ENCODE peak calls at places on chromosomes 1 and 21, in eight cellular contexts. S is hepatocyte, H is PC-3, B is AG10803, R is lower lobe of right lung, G is uterus, T is ovary, W is cardiac muscle cell. J is an unnamed sample.

GRCh38 chr1:245621589-245621988 is 466.8 kb downstream of the KIF26B start:
- DNase-seq in S (no peak), H (peak), B (no peak), R (no peak), G (no peak), T (no peak), W (no peak), J (no peak)

GRCh38 chr1:209363112-209363511 is 220.4 kb upstream of the CAMK1G start:
- DNase-seq in S (peak), H (peak), B (no peak), R (no peak), G (no peak), T (no peak), W (no peak), J (no peak)

GRCh38 chr1:64974288-64974825 is 8.0 kb upstream of the JAK1 start:
- DNase-seq in S (no peak), H (no peak), B (no peak), R (no peak), G (no peak), T (no peak), W (no peak), J (no peak)

GRCh38 chr1:82755671-82756070 is 954.9 kb downstream of the ADGRL2 start:
- DNase-seq in S (no peak), H (no peak), B (no peak), R (no peak), G (no peak), T (no peak), W (no peak), J (no peak)

GRCh38 chr1:117537291-117537920 is 68.4 kb upstream of the TENT5C start:
- DNase-seq in S (peak), H (peak), B (no peak), R (peak), G (no peak), T (no peak), W (peak), J (no peak)

GRCh38 chr1:7334475-7335035 is 436.5 kb upstream of the VAMP3 start:
- DNase-seq in S (peak), H (no peak), B (peak), R (no peak), G (no peak), T (no peak), W (peak), J (peak)

GRCh38 chr1:33429332-33429731 is 1.6 kb downstream of the PHC2 start:
- DNase-seq in S (no peak), H (no peak), B (no peak), R (no peak), G (no peak), T (no peak), W (no peak), J (no peak)

GRCh38 chr1:41631154-41631553 is 146.7 kb upstream of the EDN2 start:
- DNase-seq in S (no peak), H (no peak), B (no peak), R (no peak), G (no peak), T (no peak), W (no peak), J (no peak)

GRCh38 chr1:12230549-12231275 is 882 bp downstream of the VPS13D start:
- DNase-seq in S (peak), H (peak), B (peak), R (peak), G (no peak), T (peak), W (peak), J (no peak)

GRCh38 chr1:115644109-115644508 is 2.3 kb downstream of the VANGL1 start:
- DNase-seq in S (no peak), H (no peak), B (no peak), R (no peak), G (no peak), T (no peak), W (no peak), J (no peak)

GRCh38 chr1:182484531-182485257 is 34.7 kb downstream of the RGSL1 start:
- DNase-seq in S (peak), H (peak), B (no peak), R (no peak), G (no peak), T (no peak), W (no peak), J (no peak)

GRCh38 chr1:32249831-32250525 is 1.1 kb upstream of the LCK start:
- DNase-seq in S (peak), H (no peak), B (no peak), R (no peak), G (peak), T (peak), W (no peak), J (no peak)

GRCh38 chr1:7589080-7589735 is 181.9 kb upstream of the VAMP3 start:
- DNase-seq in S (no peak), H (no peak), B (no peak), R (peak), G (no peak), T (no peak), W (no peak), J (no peak)

GRCh38 chr1:116951175-116951935 is 41.6 kb downstream of the PTGFRN start:
- DNase-seq in S (peak), H (peak), B (peak), R (no peak), G (peak), T (no peak), W (peak), J (peak)

GRCh38 chr21:41112740-41113692 is 54.9 kb upstream of the BACE2 start:
- DNase-seq in S (peak), H (no peak), B (peak), R (no peak), G (no peak), T (no peak), W (peak), J (peak)

GRCh38 chr1:8941906-8942305 is 3.8 kb upstream of the CA6 start:
- DNase-seq in S (peak), H (peak), B (peak), R (no peak), G (no peak), T (no peak), W (peak), J (no peak)

GRCh38 chr1:226664413-226665101 is 74.5 kb downstream of the ITPKB start:
- DNase-seq in S (peak), H (peak), B (peak), R (peak), G (peak), T (no peak), W (peak), J (no peak)

GRCh38 chr1:17588048-17588781 is 48.7 kb downstream of the ARHGEF10L start:
- DNase-seq in S (peak), H (no peak), B (peak), R (peak), G (no peak), T (peak), W (peak), J (peak)

GRCh38 chr1:61013953-61014667 is 68.3 kb upstream of the NFIA start:
- DNase-seq in S (no peak), H (no peak), B (no peak), R (no peak), G (no peak), T (no peak), W (no peak), J (no peak)

GRCh38 chr1:174258148-174258550 is 98.8 kb downstream of the RABGAP1L start:
- DNase-seq in S (peak), H (peak), B (peak), R (no peak), G (no peak), T (no peak), W (peak), J (peak)

GRCh38 chr21:42583992-42584641 is 69.3 kb upstream of the PDE9A start:
- DNase-seq in S (no peak), H (no peak), B (no peak), R (no peak), G (no peak), T (no peak), W (no peak), J (no peak)

GRCh38 chr1:76868154-76868882 is 1.0 kb downstream of the ST6GALNAC5 start:
- DNase-seq in S (peak), H (peak), B (peak), R (peak), G (no peak), T (peak), W (peak), J (no peak)

GRCh38 chr1:37621326-37621870 is 13.3 kb downstream of the RSPO1 start:
- DNase-seq in S (no peak), H (no peak), B (peak), R (no peak), G (peak), T (no peak), W (no peak), J (no peak)

GRCh38 chr1:117017648-117018047 is 16.1 kb downstream of the CD101 start:
- DNase-seq in S (no peak), H (no peak), B (no peak), R (peak), G (no peak), T (no peak), W (peak), J (no peak)

GRCh38 chr1:10589074-10589473 is 114.3 kb downstream of the PEX14 start:
- DNase-seq in S (no peak), H (no peak), B (no peak), R (no peak), G (no peak), T (no peak), W (no peak), J (no peak)

GRCh38 chr1:11053758-11054137 is 6.1 kb downstream of the SRM start:
- DNase-seq in S (peak), H (no peak), B (no peak), R (peak), G (no peak), T (peak), W (no peak), J (no peak)

GRCh38 chr1:218702808-218703207 is 357.7 kb downstream of the TGFB2 start:
- DNase-seq in S (no peak), H (no peak), B (no peak), R (no peak), G (no peak), T (no peak), W (peak), J (no peak)

GRCh38 chr1:61638296-61638695 is 86.6 kb downstream of the TM2D1 start:
- DNase-seq in S (no peak), H (no peak), B (peak), R (no peak), G (peak), T (no peak), W (peak), J (peak)

GRCh38 chr1:201917362-201918033 is 28.8 kb downstream of the SHISA4 start:
- DNase-seq in S (peak), H (no peak), B (peak), R (no peak), G (peak), T (no peak), W (peak), J (peak)
- TF ChIP-seq CTCF in S (no peak), H (no peak), B (peak), R (no peak), G (no peak), T (no peak), W (no peak), J (no peak)

DNA sequence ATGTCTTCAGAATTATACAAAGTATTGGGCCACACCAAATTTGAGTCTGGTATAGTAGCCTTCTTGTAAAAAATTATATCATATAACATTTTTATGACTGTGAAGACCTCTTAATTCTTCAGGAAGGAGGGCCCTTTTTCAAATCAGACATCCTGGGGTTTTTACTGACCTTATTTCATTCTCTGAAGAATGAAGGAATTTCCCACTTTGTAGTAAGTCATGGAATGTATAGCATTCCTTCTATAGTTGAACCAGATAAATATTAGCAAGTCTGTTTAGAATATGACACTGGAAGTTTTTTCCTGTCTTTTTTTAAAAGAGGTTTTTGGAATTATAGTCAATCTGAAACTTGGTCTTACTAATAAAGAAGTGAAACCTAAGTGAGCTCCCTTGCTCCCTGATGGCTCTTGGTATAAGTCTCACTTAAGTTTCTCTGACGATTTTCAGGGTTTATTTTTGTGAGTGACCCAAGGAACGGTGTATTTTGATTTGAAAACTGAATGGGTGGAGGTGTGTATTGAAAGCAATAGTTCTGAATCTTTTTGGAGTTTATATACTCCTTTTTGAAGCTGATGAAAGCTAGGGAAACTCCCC is 23.7 kb downstream of the SNX27 start:
- DNase-seq in S (no peak), H (no peak), B (no peak), R (no peak), G (no peak), T (no peak), W (no peak), J (no peak)
- H3K4me3 ChIP-seq in S (no peak), H (no peak), B (no peak), R (no peak), G (no peak), T (no peak), W (no peak), J (no peak)

GRCh38 chr1:2556277-2557145 is at the start of gene TNFRSF14:
- DNase-seq in S (peak), H (peak), B (peak), R (peak), G (peak), T (peak), W (peak), J (no peak)

GRCh38 chr1:2555634-2556276 is 416 bp upstream of the TNFRSF14 start:
- DNase-seq in S (no peak), H (peak), B (peak), R (peak), G (peak), T (peak), W (peak), J (no peak)

GRCh38 chr1:2557146-2558029 is 1.2 kb downstream of the TNFRSF14 start:
- DNase-seq in S (no peak), H (no peak), B (no peak), R (no peak), G (no peak), T (no peak), W (no peak), J (no peak)

GRCh38 chr1:2553871-2554620 is 2.1 kb upstream of the TNFRSF14 start:
- DNase-seq in S (no peak), H (no peak), B (no peak), R (no peak), G (no peak), T (no peak), W (no peak), J (no peak)

DNA sequence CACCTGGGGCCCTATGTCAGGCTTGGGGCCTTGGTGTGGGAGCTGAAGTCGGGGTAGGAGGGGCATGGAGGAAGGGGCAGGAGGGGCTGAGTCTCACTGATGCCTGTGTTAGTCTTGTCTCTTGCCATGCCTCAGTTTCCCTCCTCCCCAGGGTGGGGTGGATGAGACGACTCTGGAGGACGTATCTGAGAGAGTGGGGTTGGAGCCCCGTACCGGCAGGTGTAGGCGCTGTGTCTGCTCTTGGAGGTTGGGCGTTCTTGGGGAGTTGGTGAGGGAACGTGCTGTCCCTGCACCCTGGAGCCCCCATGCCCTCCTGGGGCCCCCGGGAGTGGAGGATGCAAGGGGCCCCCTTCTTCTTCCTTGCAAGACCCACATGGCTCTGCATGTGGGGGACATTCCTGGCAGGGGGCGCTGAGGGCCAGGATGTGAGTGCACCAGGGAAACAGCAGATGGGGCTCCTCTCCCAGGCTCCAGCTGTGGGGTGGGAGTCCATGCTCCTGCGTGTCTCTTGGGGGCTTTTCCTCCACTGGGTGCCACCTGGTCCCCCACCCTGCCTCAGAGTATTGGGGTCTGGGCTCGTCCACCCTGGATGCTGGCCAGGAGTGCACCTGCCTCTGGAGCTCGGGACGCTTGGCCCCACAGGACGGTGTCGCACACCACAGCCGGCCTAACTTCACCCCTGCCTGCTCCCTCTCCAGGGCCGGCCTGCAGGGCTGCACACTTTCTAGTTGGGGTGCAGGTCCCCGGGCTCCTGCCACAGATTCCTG is 1.4 kb upstream of the TNFRSF14 start:
- DNase-seq in S (peak), H (peak), B (no peak), R (no peak), G (no peak), T (no peak), W (peak), J (no peak)
- TF ChIP-seq CTCF in S (peak), H (peak), B (peak), R (peak), G (no peak), T (no peak), W (peak), J (peak)

DNA sequence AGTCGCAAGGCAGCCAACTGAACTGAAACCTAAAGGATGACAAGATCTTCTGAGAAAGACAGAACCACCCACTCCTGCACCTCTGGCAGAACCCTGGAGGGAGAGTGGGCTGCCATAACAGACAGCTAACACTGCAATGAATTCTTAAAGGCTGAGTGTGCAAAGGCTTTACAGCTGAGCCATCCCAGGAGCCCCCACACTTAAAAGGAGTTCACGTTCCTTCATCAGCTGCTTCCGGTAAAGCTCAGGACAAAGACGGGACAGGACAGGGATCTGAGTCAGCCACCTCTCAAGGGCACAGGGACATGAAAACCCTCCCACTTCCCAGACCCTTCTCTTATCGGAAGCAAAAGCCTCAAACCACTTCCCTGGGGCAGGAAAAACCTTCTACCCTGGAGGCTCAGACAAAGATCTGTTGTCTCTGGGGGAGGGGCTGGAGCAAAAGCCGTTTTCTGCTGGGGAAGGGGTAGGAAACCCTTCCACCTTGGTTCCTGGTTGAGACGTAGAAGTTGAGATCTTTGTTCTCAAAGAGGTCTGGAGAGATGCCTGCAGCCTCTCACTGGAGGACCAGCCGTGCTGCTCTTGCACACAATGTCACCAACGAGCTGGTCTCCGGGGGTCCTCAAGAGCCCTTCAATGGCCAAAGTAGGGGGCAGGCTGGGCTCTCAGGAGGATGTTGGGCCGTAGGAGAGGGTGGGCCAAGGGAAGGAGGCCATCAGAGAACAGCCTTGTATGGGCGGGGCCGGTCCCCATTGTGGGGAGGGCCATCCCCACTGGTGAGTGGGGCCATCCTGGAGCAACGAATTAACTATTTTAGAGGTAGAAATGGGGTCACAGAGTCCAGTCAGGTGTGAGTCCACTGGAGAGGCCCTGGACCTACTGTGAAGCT is 452.4 kb downstream of the PTPRU start:
- DNase-seq in S (peak), H (peak), B (peak), R (no peak), G (no peak), T (no peak), W (peak), J (no peak)
- H3K4me3 ChIP-seq in S (no peak), H (peak), B (no peak), R (no peak), G (no peak), T (no peak), W (no peak), J (no peak)

GRCh38 chr1:53685272-53686051 is 53.5 kb downstream of the GLIS1 start:
- DNase-seq in S (peak), H (no peak), B (no peak), R (no peak), G (no peak), T (no peak), W (peak), J (no peak)

GRCh38 chr1:53682369-53682685 is 56.6 kb downstream of the GLIS1 start:
- DNase-seq in S (no peak), H (no peak), B (no peak), R (no peak), G (no peak), T (no peak), W (no peak), J (no peak)

GRCh38 chr1:53684741-53685140 is 54.2 kb downstream of the GLIS1 start:
- DNase-seq in S (no peak), H (no peak), B (no peak), R (no peak), G (no peak), T (no peak), W (no peak), J (no peak)

GRCh38 chr1:53682881-53683280 is 56.1 kb downstream of the GLIS1 start:
- DNase-seq in S (no peak), H (no peak), B (no peak), R (no peak), G (no peak), T (no peak), W (no peak), J (no peak)

GRCh38 chr1:53683986-53684740 is 54.8 kb downstream of the GLIS1 start:
- DNase-seq in S (no peak), H (no peak), B (no peak), R (no peak), G (no peak), T (no peak), W (no peak), J (no peak)
- TF ChIP-seq CTCF in S (peak), H (no peak), B (peak), R (no peak), G (no peak), T (no peak), W (peak), J (peak)